ENCODE peak calls at places on chromosomes 2 and 18, in eight cellular contexts. One of them, this sample, is unnamed.
A peak's percentile ranks its signal among the peaks of the same experiment; 100 is the strongest.

GRCh38 chr2:174951746-174952145 is 53.4 kb downstream of the CHN1 start:
- DNase-seq in choroid plexus epithelial cell: peak; percentile 88
- DNase-seq in ovary: no peak
- DNase-seq in GM23248: peak; percentile 31
- DNase-seq in iPS DF 6.9: no peak
- DNase-seq in GM12865: no peak
- DNase-seq in cardiac fibroblast: peak; percentile 15
- DNase-seq in right atrium auricular region: no peak
- DNase-seq in this sample: no peak

GRCh38 chr18:28766721-28767120 is 589.8 kb upstream of the CDH2 start:
- DNase-seq in choroid plexus epithelial cell: peak; percentile 31
- DNase-seq in ovary: no peak
- DNase-seq in GM23248: peak; percentile 37
- DNase-seq in iPS DF 6.9: no peak
- DNase-seq in GM12865: no peak
- DNase-seq in cardiac fibroblast: no peak
- DNase-seq in right atrium auricular region: no peak
- DNase-seq in this sample: no peak

GRCh38 chr2:182301093-182301492 is 125.7 kb downstream of the PDE1A start:
- DNase-seq in choroid plexus epithelial cell: peak; percentile 66
- DNase-seq in ovary: no peak
- DNase-seq in GM23248: peak; percentile 14
- DNase-seq in iPS DF 6.9: no peak
- DNase-seq in GM12865: no peak
- DNase-seq in cardiac fibroblast: peak; percentile 55
- DNase-seq in right atrium auricular region: no peak
- DNase-seq in this sample: no peak

GRCh38 chr2:170525566-170525900 is 189.6 kb upstream of the SP5 start:
- DNase-seq in choroid plexus epithelial cell: peak; percentile 99
- DNase-seq in ovary: peak; percentile 82
- DNase-seq in GM23248: peak; percentile 98
- DNase-seq in iPS DF 6.9: no peak
- DNase-seq in GM12865: no peak
- DNase-seq in cardiac fibroblast: peak; percentile 94
- DNase-seq in right atrium auricular region: peak; percentile 90
- DNase-seq in this sample: peak; percentile 15

GRCh38 chr2:196266855-196267254 is 95.5 kb upstream of the STK17B start:
- DNase-seq in choroid plexus epithelial cell: peak; percentile 62
- DNase-seq in ovary: no peak
- DNase-seq in GM23248: no peak
- DNase-seq in iPS DF 6.9: no peak
- DNase-seq in GM12865: no peak
- DNase-seq in cardiac fibroblast: no peak
- DNase-seq in right atrium auricular region: no peak
- DNase-seq in this sample: no peak

GRCh38 chr18:49247786-49248185 is 212.7 kb downstream of the DYM start:
- DNase-seq in choroid plexus epithelial cell: peak; percentile 37
- DNase-seq in ovary: no peak
- DNase-seq in GM23248: peak; percentile 44
- DNase-seq in iPS DF 6.9: no peak
- DNase-seq in GM12865: no peak
- DNase-seq in cardiac fibroblast: peak; percentile 64
- DNase-seq in right atrium auricular region: no peak
- DNase-seq in this sample: no peak

GRCh38 chr18:51447351-51447896 is 249.9 kb upstream of the MEX3C start:
- DNase-seq in choroid plexus epithelial cell: no peak
- DNase-seq in ovary: no peak
- DNase-seq in GM23248: no peak
- DNase-seq in iPS DF 6.9: no peak
- DNase-seq in GM12865: peak; percentile 36
- DNase-seq in cardiac fibroblast: peak; percentile 21
- DNase-seq in right atrium auricular region: no peak
- DNase-seq in this sample: no peak

GRCh38 chr2:50111067-50111466 is 920.9 kb downstream of the NRXN1 start:
- DNase-seq in choroid plexus epithelial cell: no peak
- DNase-seq in ovary: no peak
- DNase-seq in GM23248: no peak
- DNase-seq in iPS DF 6.9: no peak
- DNase-seq in GM12865: no peak
- DNase-seq in cardiac fibroblast: no peak
- DNase-seq in right atrium auricular region: no peak
- DNase-seq in this sample: no peak

GRCh38 chr18:2910751-2911425 is 64.1 kb downstream of the EMILIN2 start:
- DNase-seq in choroid plexus epithelial cell: no peak
- DNase-seq in ovary: no peak
- DNase-seq in GM23248: no peak
- DNase-seq in iPS DF 6.9: no peak
- DNase-seq in GM12865: no peak
- DNase-seq in cardiac fibroblast: no peak
- DNase-seq in right atrium auricular region: no peak
- DNase-seq in this sample: no peak

GRCh38 chr18:70931942-70932814 is 643.3 kb downstream of the SOCS6 start:
- DNase-seq in choroid plexus epithelial cell: peak; percentile 73
- DNase-seq in ovary: no peak
- DNase-seq in GM23248: peak; percentile 55
- DNase-seq in iPS DF 6.9: no peak
- DNase-seq in GM12865: peak; percentile 9
- DNase-seq in cardiac fibroblast: peak; percentile 68
- DNase-seq in right atrium auricular region: no peak
- DNase-seq in this sample: no peak

DNA sequence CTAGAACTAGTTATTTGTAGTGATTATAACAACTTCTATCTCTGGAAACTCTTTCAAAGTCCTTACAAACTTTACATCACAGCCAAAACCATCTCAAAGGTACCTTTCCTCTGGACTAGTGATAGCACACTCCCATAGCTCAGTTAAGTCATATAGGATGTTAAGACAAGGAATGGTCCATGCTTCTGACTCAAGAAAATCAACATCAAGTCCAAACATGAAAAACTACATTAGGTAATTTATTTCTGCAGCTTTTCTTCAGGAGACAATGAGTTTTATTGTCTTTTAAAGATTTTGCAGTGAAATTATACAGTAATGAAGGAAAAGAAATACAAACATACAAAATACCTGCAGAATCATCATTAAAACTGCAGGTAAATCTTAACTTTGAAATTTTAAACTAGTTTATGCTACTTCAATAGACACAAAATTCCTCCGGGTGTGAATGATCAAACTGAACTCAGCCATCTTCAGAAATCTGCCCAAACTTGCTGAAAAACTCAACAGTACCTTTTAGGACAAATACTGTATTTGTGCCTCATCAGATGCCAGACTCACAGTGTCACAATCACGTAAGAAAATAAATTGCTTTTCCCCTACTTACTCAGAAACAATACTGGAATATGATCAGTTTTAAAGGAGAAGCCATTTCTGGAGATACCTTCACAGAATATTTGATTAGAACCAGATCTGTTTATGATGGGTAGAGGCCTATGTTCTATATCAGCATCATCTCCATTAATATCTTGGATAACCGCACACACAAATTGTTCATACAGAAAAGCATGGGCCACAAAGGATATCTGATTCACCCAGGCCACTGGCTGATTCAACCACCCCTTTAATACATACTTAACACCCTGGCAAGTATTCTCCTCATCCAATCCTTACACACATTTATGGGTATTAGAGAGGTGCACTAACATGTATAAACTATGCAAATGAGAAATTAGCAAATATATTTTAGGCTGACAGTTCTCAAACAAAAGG is 2.6 kb downstream of the TMEM131 start:
- DNase-seq in choroid plexus epithelial cell: no peak
- DNase-seq in ovary: no peak
- DNase-seq in GM23248: peak; percentile 56
- DNase-seq in iPS DF 6.9: no peak
- DNase-seq in GM12865: no peak
- DNase-seq in cardiac fibroblast: no peak
- DNase-seq in right atrium auricular region: no peak
- DNase-seq in this sample: no peak
- H3K4me3 ChIP-seq in choroid plexus epithelial cell: no peak overlapping the region
- H3K4me3 ChIP-seq in ovary: no peak overlapping the region
- H3K4me3 ChIP-seq in GM23248: peak overlapping the region; percentile 93
- H3K4me3 ChIP-seq in iPS DF 6.9: no peak overlapping the region
- H3K4me3 ChIP-seq in GM12865: peak overlapping the region; percentile 90
- H3K4me3 ChIP-seq in cardiac fibroblast: no peak overlapping the region
- H3K4me3 ChIP-seq in right atrium auricular region: no peak overlapping the region
- H3K4me3 ChIP-seq in this sample: peak overlapping the region; percentile 81

DNA sequence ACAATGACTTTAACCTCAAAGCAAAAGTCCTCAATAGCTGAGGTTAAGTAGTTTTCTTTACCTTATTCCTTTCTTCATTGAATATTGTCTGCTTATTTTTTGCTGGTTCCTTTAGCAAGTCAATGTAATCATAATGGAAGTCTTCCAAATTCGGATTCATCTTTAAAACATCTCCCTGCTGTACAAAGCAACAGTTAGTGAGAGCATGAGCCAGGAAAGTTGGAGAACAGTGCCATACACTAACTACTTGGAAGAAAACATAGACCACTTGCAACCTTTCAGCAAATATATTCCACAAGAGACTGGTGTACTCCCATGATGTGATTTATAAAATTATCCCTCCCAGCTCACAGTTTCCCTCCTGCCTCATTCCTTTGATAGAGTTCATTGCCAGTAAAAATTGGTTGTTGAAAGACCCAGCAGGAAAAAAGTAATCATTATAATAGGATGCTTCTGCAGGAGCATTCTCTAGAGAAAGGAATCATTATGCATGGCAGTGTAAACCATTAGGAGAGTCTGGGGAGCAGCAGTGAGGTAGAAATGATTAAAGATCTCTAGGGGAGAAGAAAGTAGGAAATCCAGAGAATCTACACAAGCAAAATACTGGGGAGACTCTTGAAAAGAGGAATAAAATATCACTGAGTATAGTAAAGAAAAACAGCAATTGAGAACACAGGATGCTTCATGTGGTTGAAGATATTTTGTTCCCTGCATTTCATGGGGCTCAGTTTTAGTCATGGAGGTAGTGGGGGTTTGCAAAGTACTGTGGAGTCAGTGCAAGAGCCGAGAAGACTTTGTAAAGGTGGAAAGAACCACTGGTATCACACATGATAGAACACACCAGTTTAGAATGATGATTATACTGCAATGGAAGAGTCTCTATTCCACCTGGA is 38.6 kb upstream of the TTN start:
- DNase-seq in choroid plexus epithelial cell: peak; percentile 71
- DNase-seq in ovary: no peak
- DNase-seq in GM23248: peak; percentile 85
- DNase-seq in iPS DF 6.9: no peak
- DNase-seq in GM12865: no peak
- DNase-seq in cardiac fibroblast: peak; percentile 80
- DNase-seq in right atrium auricular region: no peak
- DNase-seq in this sample: no peak
- H3K4me3 ChIP-seq in choroid plexus epithelial cell: no peak overlapping the region
- H3K4me3 ChIP-seq in ovary: no peak overlapping the region
- H3K4me3 ChIP-seq in GM23248: no peak overlapping the region
- H3K4me3 ChIP-seq in iPS DF 6.9: no peak overlapping the region
- H3K4me3 ChIP-seq in GM12865: no peak overlapping the region
- H3K4me3 ChIP-seq in cardiac fibroblast: no peak overlapping the region
- H3K4me3 ChIP-seq in right atrium auricular region: no peak overlapping the region
- H3K4me3 ChIP-seq in this sample: no peak overlapping the region

DNA sequence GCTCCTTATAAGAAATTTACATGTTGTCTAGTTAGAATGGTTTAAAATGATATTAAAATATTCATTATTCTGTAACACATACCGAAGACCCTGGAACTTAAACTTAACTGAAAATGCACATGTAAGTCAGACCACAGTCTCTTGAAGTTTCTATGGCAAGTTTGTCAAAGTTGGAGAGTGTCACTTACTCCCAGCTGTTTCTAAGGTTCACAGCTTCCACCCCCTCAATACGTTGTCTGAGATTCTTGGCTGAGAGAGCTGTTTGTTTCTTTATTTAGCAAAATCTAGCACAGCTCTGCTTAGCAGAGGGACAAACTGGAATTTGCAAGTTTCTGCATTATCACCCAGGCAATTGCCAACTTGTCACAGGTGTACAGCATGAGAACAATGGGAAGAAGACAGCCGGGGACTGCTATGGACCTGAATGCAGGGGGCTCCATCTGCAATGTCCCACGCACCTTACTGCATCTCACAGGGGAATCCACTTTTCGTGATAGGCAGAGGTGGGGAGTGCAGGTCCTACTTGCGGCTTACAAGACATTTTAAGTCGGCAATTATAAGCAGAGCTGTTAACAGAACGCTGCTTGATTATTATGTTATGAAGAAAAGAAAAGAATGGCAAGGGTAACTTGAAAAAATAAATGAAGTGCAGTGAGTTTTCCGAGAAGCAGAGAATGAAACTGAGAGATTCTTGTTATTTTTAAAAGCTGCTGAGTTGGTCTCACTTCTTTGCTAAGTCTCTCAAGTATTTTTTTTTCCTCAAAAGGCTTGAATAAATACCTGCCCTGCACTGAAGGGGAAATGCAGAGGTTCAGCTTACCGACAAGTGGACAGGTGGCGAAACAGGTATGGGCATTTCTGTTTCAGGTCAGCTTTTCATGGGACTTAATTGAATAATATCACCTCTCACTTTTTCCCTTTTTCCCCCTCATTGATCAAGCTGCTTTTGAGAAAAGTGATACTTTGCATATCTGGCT is 1072.1 kb upstream of the FANCL start:
- DNase-seq in choroid plexus epithelial cell: no peak
- DNase-seq in ovary: no peak
- DNase-seq in GM23248: no peak
- DNase-seq in iPS DF 6.9: no peak
- DNase-seq in GM12865: no peak
- DNase-seq in cardiac fibroblast: no peak
- DNase-seq in right atrium auricular region: no peak
- DNase-seq in this sample: no peak
- H3K4me3 ChIP-seq in choroid plexus epithelial cell: no peak overlapping the region
- H3K4me3 ChIP-seq in ovary: no peak overlapping the region
- H3K4me3 ChIP-seq in GM23248: no peak overlapping the region
- H3K4me3 ChIP-seq in iPS DF 6.9: no peak overlapping the region
- H3K4me3 ChIP-seq in GM12865: no peak overlapping the region
- H3K4me3 ChIP-seq in cardiac fibroblast: no peak overlapping the region
- H3K4me3 ChIP-seq in right atrium auricular region: no peak overlapping the region
- H3K4me3 ChIP-seq in this sample: no peak overlapping the region

DNA sequence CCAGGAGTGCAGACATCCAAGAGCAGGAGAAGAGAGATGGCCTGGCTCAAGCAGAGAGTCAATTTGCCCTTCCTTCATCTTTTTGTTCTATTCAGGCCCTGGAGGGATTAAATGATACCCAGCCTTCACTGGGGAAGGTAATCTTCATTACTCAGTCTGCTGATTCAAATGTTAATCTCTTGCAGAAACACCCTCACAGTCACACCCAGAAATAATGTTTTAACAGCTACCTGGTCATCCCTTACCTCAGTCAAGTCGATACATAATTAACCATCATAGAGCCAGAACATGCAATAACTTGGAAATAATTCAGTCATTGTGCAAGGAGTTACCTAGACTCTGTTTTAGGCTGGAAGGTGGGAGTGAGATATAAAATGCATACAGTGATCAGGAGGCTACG is 163.7 kb upstream of the TNP1 start:
- DNase-seq in choroid plexus epithelial cell: no peak
- DNase-seq in ovary: no peak
- DNase-seq in GM23248: no peak
- DNase-seq in iPS DF 6.9: no peak
- DNase-seq in GM12865: no peak
- DNase-seq in cardiac fibroblast: no peak
- DNase-seq in right atrium auricular region: no peak
- DNase-seq in this sample: no peak
- H3K4me3 ChIP-seq in choroid plexus epithelial cell: no peak overlapping the region
- H3K4me3 ChIP-seq in ovary: no peak overlapping the region
- H3K4me3 ChIP-seq in GM23248: no peak overlapping the region
- H3K4me3 ChIP-seq in iPS DF 6.9: no peak overlapping the region
- H3K4me3 ChIP-seq in GM12865: no peak overlapping the region
- H3K4me3 ChIP-seq in cardiac fibroblast: no peak overlapping the region
- H3K4me3 ChIP-seq in right atrium auricular region: no peak overlapping the region
- H3K4me3 ChIP-seq in this sample: no peak overlapping the region